ENCODE peak calls at places on chromosomes 12 and 14, in four cellular contexts. A is fibroblast of lung, H is tibial artery, I is MM.1S. S is an unnamed sample.
A peak's percentile ranks its signal among the peaks of the same experiment; 100 is the strongest.

GRCh38 chr12:42589465-42590323 is at the start of gene PRICKLE1:
- DNase-seq in A (peak; percentile 64), H (no peak), I (peak; percentile 61), S (peak; percentile 56)

GRCh38 chr14:80867091-80867490 is 74.4 kb downstream of the CEP128 start:
- DNase-seq in A (no peak), H (no peak), I (no peak), S (no peak)

GRCh38 chr12:12159988-12160387 is 89.2 kb downstream of the BCL2L14 start:
- DNase-seq in A (peak; percentile 71), H (no peak), I (no peak), S (no peak)

GRCh38 chr12:50257226-50258166 is 25.8 kb downstream of the LIMA1 start:
- DNase-seq in A (peak; percentile 78), H (no peak), I (no peak), S (peak; percentile 82)

GRCh38 chr14:61526405-61527312 is 168.7 kb upstream of the HIF1A start:
- DNase-seq in A (no peak), H (no peak), I (no peak), S (no peak)

GRCh38 chr12:79364197-79364596 is 326.6 kb downstream of the PAWR start:
- DNase-seq in A (no peak), H (no peak), I (no peak), S (no peak)

GRCh38 chr14:26286806-26287205 is 311.0 kb downstream of the NOVA1 start:
- DNase-seq in A (no peak), H (no peak), I (no peak), S (peak; percentile 17)

GRCh38 chr14:35337074-35337556 is 44.9 kb downstream of the PSMA6 start:
- DNase-seq in A (no peak), H (no peak), I (no peak), S (no peak)

GRCh38 chr12:108665608-108666202 is 32.0 kb upstream of the SELPLG start:
- DNase-seq in A (no peak), H (no peak), I (no peak), S (no peak)

GRCh38 chr14:104886690-104887622 is 21.9 kb downstream of the CEP170B start:
- DNase-seq in A (no peak), H (peak; percentile 66), I (no peak), S (no peak)

GRCh38 chr14:56342419-56342901 is 224.2 kb downstream of the PELI2 start:
- DNase-seq in A (peak; percentile 86), H (no peak), I (no peak), S (peak; percentile 76)

GRCh38 chr12:111443586-111443985 is 37.9 kb downstream of the SH2B3 start:
- DNase-seq in A (no peak), H (peak; percentile 53), I (no peak), S (peak; percentile 79)

GRCh38 chr14:75257241-75257640 is 21.4 kb upstream of the FOS start:
- DNase-seq in A (no peak), H (peak; percentile 42), I (no peak), S (peak; percentile 50)

GRCh38 chr14:105492051-105492965 is 1.3 kb downstream of the TEDC1 start:
- DNase-seq in A (no peak), H (peak; percentile 74), I (no peak), S (no peak)

GRCh38 chr12:92927436-92928116 is 1.5 kb downstream of the EEA1 start:
- DNase-seq in A (peak; percentile 69), H (no peak), I (peak; percentile 53), S (peak; percentile 76)

GRCh38 chr14:45947785-45948184 is 694.8 kb upstream of the MIS18BP1 start:
- DNase-seq in A (no peak), H (no peak), I (no peak), S (no peak)